ENCODE peak calls at places on chromosomes 11 and 22, in eight cellular contexts. One of them, this sample, is unnamed.

GRCh38 chr22:44181912-44182590 is 1.3 kb downstream of the PARVG start:
- DNase-seq in Right ventricle myocardium superior: no peak
- DNase-seq in activated CD4-positive, alpha-beta T cell treated with anti-CD3 and anti-CD28 coated beads, Interleukin-2, amount 50 U/mL, for 1 hour: no peak
- DNase-seq in H9: no peak
- DNase-seq in foreskin fibroblast: no peak
- DNase-seq in LoVo: no peak
- DNase-seq in aorta: no peak
- DNase-seq in NCI-H1092: no peak
- DNase-seq in this sample: no peak

GRCh38 chr22:43237280-43237679 is 50.3 kb upstream of the TTLL12 start:
- DNase-seq in aorta: no peak
- DNase-seq in LoVo: no peak
- DNase-seq in NCI-H1092: no peak
- DNase-seq in foreskin fibroblast: no peak
- DNase-seq in H9: no peak
- DNase-seq in Right ventricle myocardium superior: no peak
- DNase-seq in activated CD4-positive, alpha-beta T cell treated with anti-CD3 and anti-CD28 coated beads, Interleukin-2, amount 50 U/mL, for 1 hour: no peak
- DNase-seq in this sample: no peak

GRCh38 chr11:111819161-111820058 is 52.0 kb downstream of the ALG9 start:
- DNase-seq in LoVo: no peak
- DNase-seq in H9: no peak
- DNase-seq in NCI-H1092: no peak
- DNase-seq in foreskin fibroblast: peak; percentile 83
- DNase-seq in aorta: no peak
- DNase-seq in activated CD4-positive, alpha-beta T cell treated with anti-CD3 and anti-CD28 coated beads, Interleukin-2, amount 50 U/mL, for 1 hour: no peak
- DNase-seq in Right ventricle myocardium superior: no peak
- DNase-seq in this sample: no peak

GRCh38 chr11:95563173-95563572 is 226.4 kb downstream of the FAM76B start:
- DNase-seq in foreskin fibroblast: peak; percentile 76
- DNase-seq in NCI-H1092: no peak
- DNase-seq in aorta: no peak
- DNase-seq in activated CD4-positive, alpha-beta T cell treated with anti-CD3 and anti-CD28 coated beads, Interleukin-2, amount 50 U/mL, for 1 hour: no peak
- DNase-seq in H9: no peak
- DNase-seq in LoVo: no peak
- DNase-seq in Right ventricle myocardium superior: no peak
- DNase-seq in this sample: no peak

GRCh38 chr11:2673871-2674471 is 25.8 kb downstream of the KCNQ1OT1 start:
- DNase-seq in NCI-H1092: no peak
- DNase-seq in H9: peak; percentile 20
- DNase-seq in aorta: no peak
- DNase-seq in Right ventricle myocardium superior: no peak
- DNase-seq in activated CD4-positive, alpha-beta T cell treated with anti-CD3 and anti-CD28 coated beads, Interleukin-2, amount 50 U/mL, for 1 hour: no peak
- DNase-seq in LoVo: no peak
- DNase-seq in foreskin fibroblast: no peak
- DNase-seq in this sample: no peak

GRCh38 chr11:803467-803742 is 1.6 kb downstream of the PIDD1 start:
- DNase-seq in Right ventricle myocardium superior: no peak
- DNase-seq in aorta: no peak
- DNase-seq in LoVo: no peak
- DNase-seq in foreskin fibroblast: no peak
- DNase-seq in NCI-H1092: no peak
- DNase-seq in H9: no peak
- DNase-seq in activated CD4-positive, alpha-beta T cell treated with anti-CD3 and anti-CD28 coated beads, Interleukin-2, amount 50 U/mL, for 1 hour: no peak
- DNase-seq in this sample: no peak

GRCh38 chr11:69750108-69750850 is 24.9 kb downstream of the FGF4 start:
- DNase-seq in foreskin fibroblast: no peak
- DNase-seq in Right ventricle myocardium superior: no peak
- DNase-seq in activated CD4-positive, alpha-beta T cell treated with anti-CD3 and anti-CD28 coated beads, Interleukin-2, amount 50 U/mL, for 1 hour: no peak
- DNase-seq in H9: no peak
- DNase-seq in aorta: no peak
- DNase-seq in LoVo: no peak
- DNase-seq in NCI-H1092: no peak
- DNase-seq in this sample: no peak

GRCh38 chr11:38411149-38411548 is 1813.1 kb upstream of the RAG2 start:
- DNase-seq in foreskin fibroblast: no peak
- DNase-seq in NCI-H1092: no peak
- DNase-seq in Right ventricle myocardium superior: no peak
- DNase-seq in activated CD4-positive, alpha-beta T cell treated with anti-CD3 and anti-CD28 coated beads, Interleukin-2, amount 50 U/mL, for 1 hour: no peak
- DNase-seq in aorta: no peak
- DNase-seq in H9: no peak
- DNase-seq in LoVo: peak; percentile 29
- DNase-seq in this sample: no peak

GRCh38 chr11:19080579-19080993 is 20.1 kb upstream of the MRGPRX2 start:
- DNase-seq in Right ventricle myocardium superior: no peak
- DNase-seq in aorta: no peak
- DNase-seq in activated CD4-positive, alpha-beta T cell treated with anti-CD3 and anti-CD28 coated beads, Interleukin-2, amount 50 U/mL, for 1 hour: no peak
- DNase-seq in NCI-H1092: no peak
- DNase-seq in foreskin fibroblast: peak; percentile 79
- DNase-seq in LoVo: no peak
- DNase-seq in H9: no peak
- DNase-seq in this sample: no peak

GRCh38 chr11:126163074-126163700 is 48.3 kb downstream of the RPUSD4 start:
- DNase-seq in Right ventricle myocardium superior: no peak
- DNase-seq in H9: no peak
- DNase-seq in foreskin fibroblast: peak; percentile 94
- DNase-seq in LoVo: no peak
- DNase-seq in activated CD4-positive, alpha-beta T cell treated with anti-CD3 and anti-CD28 coated beads, Interleukin-2, amount 50 U/mL, for 1 hour: no peak
- DNase-seq in NCI-H1092: no peak
- DNase-seq in aorta: peak; percentile 88
- DNase-seq in this sample: no peak

GRCh38 chr22:35470903-35471321 is 69.7 kb upstream of the RASD2 start:
- DNase-seq in aorta: no peak
- DNase-seq in H9: no peak
- DNase-seq in LoVo: no peak
- DNase-seq in foreskin fibroblast: no peak
- DNase-seq in activated CD4-positive, alpha-beta T cell treated with anti-CD3 and anti-CD28 coated beads, Interleukin-2, amount 50 U/mL, for 1 hour: no peak
- DNase-seq in NCI-H1092: no peak
- DNase-seq in Right ventricle myocardium superior: no peak
- DNase-seq in this sample: no peak

GRCh38 chr11:128728767-128729587 is 35.1 kb downstream of the FLI1 start:
- DNase-seq in activated CD4-positive, alpha-beta T cell treated with anti-CD3 and anti-CD28 coated beads, Interleukin-2, amount 50 U/mL, for 1 hour: no peak
- DNase-seq in aorta: no peak
- DNase-seq in H9: no peak
- DNase-seq in Right ventricle myocardium superior: no peak
- DNase-seq in foreskin fibroblast: no peak
- DNase-seq in NCI-H1092: no peak
- DNase-seq in LoVo: no peak
- DNase-seq in this sample: peak; percentile 55

GRCh38 chr11:108289699-108290098 is 66.8 kb downstream of the ATM start:
- DNase-seq in NCI-H1092: no peak
- DNase-seq in foreskin fibroblast: no peak
- DNase-seq in activated CD4-positive, alpha-beta T cell treated with anti-CD3 and anti-CD28 coated beads, Interleukin-2, amount 50 U/mL, for 1 hour: no peak
- DNase-seq in LoVo: no peak
- DNase-seq in aorta: no peak
- DNase-seq in Right ventricle myocardium superior: no peak
- DNase-seq in H9: no peak
- DNase-seq in this sample: no peak

GRCh38 chr22:35135165-35135564 is 69.2 kb downstream of the ISX start:
- DNase-seq in H9: no peak
- DNase-seq in foreskin fibroblast: no peak
- DNase-seq in NCI-H1092: peak; percentile 37
- DNase-seq in aorta: no peak
- DNase-seq in LoVo: no peak
- DNase-seq in Right ventricle myocardium superior: no peak
- DNase-seq in activated CD4-positive, alpha-beta T cell treated with anti-CD3 and anti-CD28 coated beads, Interleukin-2, amount 50 U/mL, for 1 hour: no peak
- DNase-seq in this sample: no peak

GRCh38 chr11:46529086-46529905 is 64.5 kb downstream of the AMBRA1 start:
- DNase-seq in aorta: no peak
- DNase-seq in NCI-H1092: peak; percentile 57
- DNase-seq in H9: peak; percentile 85
- DNase-seq in LoVo: peak; percentile 56
- DNase-seq in foreskin fibroblast: peak; percentile 74
- DNase-seq in Right ventricle myocardium superior: peak; percentile 68
- DNase-seq in activated CD4-positive, alpha-beta T cell treated with anti-CD3 and anti-CD28 coated beads, Interleukin-2, amount 50 U/mL, for 1 hour: peak; percentile 71
- DNase-seq in this sample: peak; percentile 39

GRCh38 chr22:48663297-48663696 is 1164.4 kb downstream of the BRD1 start:
- DNase-seq in LoVo: no peak
- DNase-seq in NCI-H1092: no peak
- DNase-seq in activated CD4-positive, alpha-beta T cell treated with anti-CD3 and anti-CD28 coated beads, Interleukin-2, amount 50 U/mL, for 1 hour: no peak
- DNase-seq in Right ventricle myocardium superior: peak; percentile 16
- DNase-seq in aorta: no peak
- DNase-seq in H9: peak; percentile 47
- DNase-seq in foreskin fibroblast: no peak
- DNase-seq in this sample: no peak

GRCh38 chr22:22210375-22210774 is 34.2 kb upstream of the VPREB1 start:
- DNase-seq in Right ventricle myocardium superior: no peak
- DNase-seq in NCI-H1092: no peak
- DNase-seq in LoVo: no peak
- DNase-seq in H9: no peak
- DNase-seq in foreskin fibroblast: peak; percentile 68
- DNase-seq in aorta: no peak
- DNase-seq in activated CD4-positive, alpha-beta T cell treated with anti-CD3 and anti-CD28 coated beads, Interleukin-2, amount 50 U/mL, for 1 hour: no peak
- DNase-seq in this sample: peak; percentile 17

GRCh38 chr11:79744941-79745340 is 304.1 kb upstream of the TENM4 start:
- DNase-seq in Right ventricle myocardium superior: no peak
- DNase-seq in LoVo: no peak
- DNase-seq in aorta: no peak
- DNase-seq in activated CD4-positive, alpha-beta T cell treated with anti-CD3 and anti-CD28 coated beads, Interleukin-2, amount 50 U/mL, for 1 hour: no peak
- DNase-seq in NCI-H1092: no peak
- DNase-seq in H9: no peak
- DNase-seq in foreskin fibroblast: no peak
- DNase-seq in this sample: no peak

GRCh38 chr11:83070044-83070877 is 1.4 kb downstream of the RAB30 start:
- DNase-seq in foreskin fibroblast: peak; percentile 79
- DNase-seq in LoVo: peak; percentile 59
- DNase-seq in NCI-H1092: no peak
- DNase-seq in aorta: no peak
- DNase-seq in Right ventricle myocardium superior: no peak
- DNase-seq in activated CD4-positive, alpha-beta T cell treated with anti-CD3 and anti-CD28 coated beads, Interleukin-2, amount 50 U/mL, for 1 hour: no peak
- DNase-seq in H9: peak; percentile 40
- DNase-seq in this sample: no peak

GRCh38 chr11:15793032-15793996 is 563.0 kb downstream of the SOX6 start:
- DNase-seq in activated CD4-positive, alpha-beta T cell treated with anti-CD3 and anti-CD28 coated beads, Interleukin-2, amount 50 U/mL, for 1 hour: no peak
- DNase-seq in NCI-H1092: no peak
- DNase-seq in H9: no peak
- DNase-seq in Right ventricle myocardium superior: no peak
- DNase-seq in foreskin fibroblast: peak; percentile 54
- DNase-seq in LoVo: no peak
- DNase-seq in aorta: no peak
- DNase-seq in this sample: no peak

GRCh38 chr22:36790648-36791047 is 14.7 kb upstream of the IFT27 start:
- DNase-seq in LoVo: no peak
- DNase-seq in Right ventricle myocardium superior: no peak
- DNase-seq in foreskin fibroblast: no peak
- DNase-seq in aorta: no peak
- DNase-seq in activated CD4-positive, alpha-beta T cell treated with anti-CD3 and anti-CD28 coated beads, Interleukin-2, amount 50 U/mL, for 1 hour: no peak
- DNase-seq in NCI-H1092: no peak
- DNase-seq in H9: no peak
- DNase-seq in this sample: no peak

GRCh38 chr22:44583076-44583760 is 85.2 kb upstream of the RTL6 start:
- DNase-seq in foreskin fibroblast: peak; percentile 14
- DNase-seq in activated CD4-positive, alpha-beta T cell treated with anti-CD3 and anti-CD28 coated beads, Interleukin-2, amount 50 U/mL, for 1 hour: no peak
- DNase-seq in H9: peak; percentile 21
- DNase-seq in aorta: peak; percentile 43
- DNase-seq in Right ventricle myocardium superior: peak; percentile 16
- DNase-seq in NCI-H1092: no peak
- DNase-seq in LoVo: no peak
- DNase-seq in this sample: no peak

This sample was measured in naive thymus-derived CD4-positive, alpha-beta T cell.